ENCODE peak calls at places on chromosomes 2 and 18, in five cellular contexts. One of them, this sample, is unnamed.

GRCh38 chr2:158128168-158128973 is 26.7 kb downstream of the UPP2 start:
- DNase-seq in endothelial cell of umbilical vein: no peak
- DNase-seq in IMR-90: no peak
- DNase-seq in astrocyte: no peak
- DNase-seq in kidney: no peak
- DNase-seq in this sample: no peak

GRCh38 chr2:210003394-210003793 is 956 bp downstream of the RPE start:
- DNase-seq in astrocyte: no peak
- DNase-seq in IMR-90: no peak
- DNase-seq in kidney: no peak
- DNase-seq in endothelial cell of umbilical vein: no peak
- DNase-seq in this sample: no peak

GRCh38 chr18:58226476-58226875 is 182.4 kb downstream of the NEDD4L start:
- DNase-seq in kidney: no peak
- DNase-seq in endothelial cell of umbilical vein: no peak
- DNase-seq in astrocyte: no peak
- DNase-seq in IMR-90: no peak
- DNase-seq in this sample: no peak

GRCh38 chr18:6521804-6522418 is 107.2 kb upstream of the L3MBTL4 start:
- DNase-seq in endothelial cell of umbilical vein: peak; percentile 52
- DNase-seq in IMR-90: peak; percentile 47
- DNase-seq in astrocyte: peak; percentile 8
- DNase-seq in kidney: no peak
- DNase-seq in this sample: peak; percentile 21

GRCh38 chr2:218397502-218398436 is 1.9 kb upstream of the CTDSP1 start:
- DNase-seq in astrocyte: peak; percentile 80
- DNase-seq in endothelial cell of umbilical vein: peak; percentile 57
- DNase-seq in kidney: peak; percentile 94
- DNase-seq in IMR-90: peak; percentile 60
- DNase-seq in this sample: no peak

GRCh38 chr18:55950379-55951166 is 362.6 kb upstream of the TCF4 start:
- DNase-seq in IMR-90: no peak
- DNase-seq in kidney: peak; percentile 30
- DNase-seq in astrocyte: no peak
- DNase-seq in endothelial cell of umbilical vein: no peak
- DNase-seq in this sample: no peak

GRCh38 chr2:393711-394696 is 106.1 kb upstream of the ALKAL2 start:
- DNase-seq in astrocyte: peak; percentile 66
- DNase-seq in endothelial cell of umbilical vein: no peak
- DNase-seq in kidney: peak; percentile 86
- DNase-seq in IMR-90: no peak
- DNase-seq in this sample: peak; percentile 57

GRCh38 chr2:238615187-238615586 is 188.5 kb downstream of the ASB1 start:
- DNase-seq in IMR-90: no peak
- DNase-seq in endothelial cell of umbilical vein: no peak
- DNase-seq in kidney: no peak
- DNase-seq in astrocyte: no peak
- DNase-seq in this sample: no peak

GRCh38 chr2:71148506-71149063 is 18.2 kb downstream of the MPHOSPH10 start:
- DNase-seq in endothelial cell of umbilical vein: no peak
- DNase-seq in astrocyte: no peak
- DNase-seq in IMR-90: no peak
- DNase-seq in kidney: no peak
- DNase-seq in this sample: no peak

GRCh38 chr2:20398956-20399567 is 47.8 kb upstream of the RHOB start:
- DNase-seq in endothelial cell of umbilical vein: no peak
- DNase-seq in IMR-90: peak; percentile 68
- DNase-seq in kidney: no peak
- DNase-seq in astrocyte: no peak
- DNase-seq in this sample: no peak

GRCh38 chr2:169478339-169478738 is 955 bp upstream of the BBS5 start:
- DNase-seq in endothelial cell of umbilical vein: peak; percentile 80
- DNase-seq in IMR-90: peak; percentile 58
- DNase-seq in kidney: no peak
- DNase-seq in astrocyte: peak; percentile 27
- DNase-seq in this sample: no peak

GRCh38 chr2:30653847-30654246 is 153.4 kb downstream of the CAPN13 start:
- DNase-seq in astrocyte: peak; percentile 77
- DNase-seq in endothelial cell of umbilical vein: no peak
- DNase-seq in kidney: no peak
- DNase-seq in IMR-90: peak; percentile 78
- DNase-seq in this sample: no peak

GRCh38 chr2:163467206-163467605 is 268.6 kb downstream of the FIGN start:
- DNase-seq in astrocyte: peak; percentile 4
- DNase-seq in IMR-90: no peak
- DNase-seq in endothelial cell of umbilical vein: no peak
- DNase-seq in kidney: no peak
- DNase-seq in this sample: no peak

GRCh38 chr18:46213295-46213694 is 109.1 kb downstream of the HAUS1 start:
- DNase-seq in endothelial cell of umbilical vein: peak; percentile 32
- DNase-seq in IMR-90: no peak
- DNase-seq in kidney: no peak
- DNase-seq in astrocyte: no peak
- DNase-seq in this sample: no peak

GRCh38 chr2:111198701-111199100 is 78.0 kb downstream of the BCL2L11 start:
- DNase-seq in kidney: no peak
- DNase-seq in astrocyte: no peak
- DNase-seq in endothelial cell of umbilical vein: no peak
- DNase-seq in IMR-90: no peak
- DNase-seq in this sample: no peak

GRCh38 chr2:29389686-29390085 is 274.5 kb downstream of the CLIP4 start:
- DNase-seq in IMR-90: no peak
- DNase-seq in endothelial cell of umbilical vein: no peak
- DNase-seq in kidney: no peak
- DNase-seq in astrocyte: no peak
- DNase-seq in this sample: no peak

GRCh38 chr2:43345391-43345813 is 119.0 kb upstream of the ZFP36L2 start:
- DNase-seq in IMR-90: no peak
- DNase-seq in kidney: no peak
- DNase-seq in endothelial cell of umbilical vein: peak; percentile 36
- DNase-seq in astrocyte: peak; percentile 47
- DNase-seq in this sample: no peak

GRCh38 chr2:132797551-132797950 is 127.5 kb upstream of the LYPD1 start:
- DNase-seq in kidney: no peak
- DNase-seq in endothelial cell of umbilical vein: no peak
- DNase-seq in IMR-90: peak; percentile 91
- DNase-seq in astrocyte: peak; percentile 78
- DNase-seq in this sample: no peak

GRCh38 chr2:240635998-240636547 is 10.8 kb downstream of the GPR35 start:
- DNase-seq in IMR-90: no peak
- DNase-seq in kidney: no peak
- DNase-seq in endothelial cell of umbilical vein: no peak
- DNase-seq in astrocyte: no peak
- DNase-seq in this sample: no peak

GRCh38 chr2:15302154-15302553 is 259.0 kb downstream of the NBAS start:
- DNase-seq in kidney: no peak
- DNase-seq in astrocyte: peak; percentile 34
- DNase-seq in IMR-90: peak; percentile 74
- DNase-seq in endothelial cell of umbilical vein: no peak
- DNase-seq in this sample: no peak

GRCh38 chr18:3329871-3330270 is 67.9 kb downstream of the MYL12B start:
- DNase-seq in endothelial cell of umbilical vein: no peak
- DNase-seq in astrocyte: no peak
- DNase-seq in kidney: no peak
- DNase-seq in IMR-90: no peak
- DNase-seq in this sample: no peak

GRCh38 chr18:10455726-10456453 is 1.5 kb downstream of the APCDD1 start:
- DNase-seq in endothelial cell of umbilical vein: no peak
- DNase-seq in IMR-90: no peak
- DNase-seq in astrocyte: no peak
- DNase-seq in kidney: no peak
- DNase-seq in this sample: no peak

GRCh38 chr2:135733045-135733444 is 8.6 kb upstream of the UBXN4 start:
- DNase-seq in endothelial cell of umbilical vein: no peak
- DNase-seq in astrocyte: no peak
- DNase-seq in kidney: no peak
- DNase-seq in IMR-90: no peak
- DNase-seq in this sample: no peak

GRCh38 chr18:56221195-56222065 is 417.0 kb downstream of the TXNL1 start:
- DNase-seq in kidney: no peak
- DNase-seq in IMR-90: no peak
- DNase-seq in endothelial cell of umbilical vein: no peak
- DNase-seq in astrocyte: no peak
- DNase-seq in this sample: no peak

GRCh38 chr2:55875434-55876135 is 48.0 kb downstream of the EFEMP1 start:
- DNase-seq in astrocyte: peak; percentile 92
- DNase-seq in endothelial cell of umbilical vein: peak; percentile 21
- DNase-seq in kidney: no peak
- DNase-seq in IMR-90: peak; percentile 81
- DNase-seq in this sample: no peak

GRCh38 chr2:60468390-60469085 is 84.9 kb downstream of the BCL11A start:
- DNase-seq in endothelial cell of umbilical vein: no peak
- DNase-seq in kidney: no peak
- DNase-seq in astrocyte: peak; percentile 26
- DNase-seq in IMR-90: peak; percentile 57
- DNase-seq in this sample: no peak

GRCh38 chr2:43169091-43169936 is 57.1 kb downstream of the ZFP36L2 start:
- DNase-seq in astrocyte: no peak
- DNase-seq in kidney: peak; percentile 94
- DNase-seq in IMR-90: no peak
- DNase-seq in endothelial cell of umbilical vein: no peak
- DNase-seq in this sample: peak; percentile 62

GRCh38 chr2:241884951-241885700 is 15.6 kb downstream of the RTP5 start:
- DNase-seq in endothelial cell of umbilical vein: no peak
- DNase-seq in IMR-90: no peak
- DNase-seq in astrocyte: no peak
- DNase-seq in kidney: peak; percentile 62
- DNase-seq in this sample: no peak

GRCh38 chr2:121906170-121906569 is 150.7 kb downstream of the TSN start:
- DNase-seq in kidney: no peak
- DNase-seq in IMR-90: no peak
- DNase-seq in endothelial cell of umbilical vein: no peak
- DNase-seq in astrocyte: no peak
- DNase-seq in this sample: no peak

GRCh38 chr2:36705326-36706020 is 9.0 kb downstream of the VIT start:
- DNase-seq in IMR-90: no peak
- DNase-seq in endothelial cell of umbilical vein: no peak
- DNase-seq in kidney: no peak
- DNase-seq in astrocyte: no peak
- DNase-seq in this sample: no peak

GRCh38 chr2:173792166-173792565 is 173.0 kb downstream of the SP3 start:
- DNase-seq in astrocyte: no peak
- DNase-seq in IMR-90: no peak
- DNase-seq in kidney: no peak
- DNase-seq in endothelial cell of umbilical vein: peak; percentile 2
- DNase-seq in this sample: no peak

GRCh38 chr2:64941751-64942150 is 47.4 kb upstream of the SLC1A4 start:
- DNase-seq in kidney: no peak
- DNase-seq in endothelial cell of umbilical vein: no peak
- DNase-seq in astrocyte: no peak
- DNase-seq in IMR-90: no peak
- DNase-seq in this sample: no peak

GRCh38 chr2:156918410-156918809 is 339.1 kb upstream of the GALNT5 start:
- DNase-seq in astrocyte: peak; percentile 42
- DNase-seq in IMR-90: peak; percentile 18
- DNase-seq in kidney: no peak
- DNase-seq in endothelial cell of umbilical vein: peak; percentile 31
- DNase-seq in this sample: no peak

GRCh38 chr2:112803691-112804521 is 19.6 kb upstream of the IL1A start:
- DNase-seq in kidney: no peak
- DNase-seq in astrocyte: peak; percentile 68
- DNase-seq in endothelial cell of umbilical vein: no peak
- DNase-seq in IMR-90: peak; percentile 94
- DNase-seq in this sample: peak; percentile 88

GRCh38 chr2:136057023-136057801 is 60.7 kb downstream of the CXCR4 start:
- DNase-seq in kidney: no peak
- DNase-seq in astrocyte: no peak
- DNase-seq in endothelial cell of umbilical vein: no peak
- DNase-seq in IMR-90: no peak
- DNase-seq in this sample: no peak

GRCh38 chr2:114685102-114685501 is 242.7 kb downstream of the DPP10 start:
- DNase-seq in endothelial cell of umbilical vein: no peak
- DNase-seq in kidney: no peak
- DNase-seq in IMR-90: no peak
- DNase-seq in astrocyte: no peak
- DNase-seq in this sample: no peak

GRCh38 chr2:114001152-114001551 is 111.3 kb downstream of the ACTR3 start:
- DNase-seq in endothelial cell of umbilical vein: no peak
- DNase-seq in astrocyte: no peak
- DNase-seq in kidney: no peak
- DNase-seq in IMR-90: no peak
- DNase-seq in this sample: no peak

GRCh38 chr18:71673954-71674353 is 870.2 kb downstream of the CBLN2 start:
- DNase-seq in kidney: no peak
- DNase-seq in IMR-90: no peak
- DNase-seq in astrocyte: no peak
- DNase-seq in endothelial cell of umbilical vein: no peak
- DNase-seq in this sample: no peak

GRCh38 chr2:38835015-38835601 is 40.6 kb downstream of the DHX57 start:
- DNase-seq in IMR-90: peak; percentile 28
- DNase-seq in endothelial cell of umbilical vein: peak; percentile 40
- DNase-seq in kidney: no peak
- DNase-seq in astrocyte: no peak
- DNase-seq in this sample: no peak
- TF ChIP-seq CTCF in IMR-90: peak; percentile 50
- TF ChIP-seq CTCF in endothelial cell of umbilical vein: peak; percentile 17
- TF ChIP-seq CTCF in kidney: no peak
- TF ChIP-seq CTCF in astrocyte: peak; percentile 30
- TF ChIP-seq CTCF in this sample: no peak

GRCh38 chr2:227813562-227814353 is at the start of gene CCL20:
- DNase-seq in IMR-90: no peak
- DNase-seq in kidney: no peak
- DNase-seq in endothelial cell of umbilical vein: no peak
- DNase-seq in astrocyte: no peak
- DNase-seq in this sample: no peak
- H3K27ac ChIP-seq in IMR-90: no peak within 1 kb of the TSS
- H3K27ac ChIP-seq in kidney: no peak within 1 kb of the TSS
- H3K27ac ChIP-seq in endothelial cell of umbilical vein: no peak within 1 kb of the TSS
- H3K27ac ChIP-seq in astrocyte: no peak within 1 kb of the TSS
- H3K27ac ChIP-seq in this sample: no peak within 1 kb of the TSS

GRCh38 chr18:36315736-36316135 is 18.2 kb downstream of the FHOD3 start:
- DNase-seq in kidney: peak; percentile 57
- DNase-seq in IMR-90: peak; percentile 63
- DNase-seq in endothelial cell of umbilical vein: no peak
- DNase-seq in astrocyte: peak; percentile 80
- DNase-seq in this sample: no peak
- H3K9ac ChIP-seq in kidney: no peak overlapping the region
- H3K9ac ChIP-seq in IMR-90: no peak overlapping the region
- H3K9ac ChIP-seq in endothelial cell of umbilical vein: no peak overlapping the region
- H3K9ac ChIP-seq in astrocyte: peak overlapping the region; percentile 73
- H3K9ac ChIP-seq in this sample: no peak overlapping the region

GRCh38 chr2:233385489-233386044 is 31.3 kb downstream of the DGKD start:
- DNase-seq in kidney: no peak
- DNase-seq in IMR-90: no peak
- DNase-seq in astrocyte: peak; percentile 18
- DNase-seq in endothelial cell of umbilical vein: no peak
- DNase-seq in this sample: no peak

GRCh38 chr2:233386382-233387041 is 32.2 kb downstream of the DGKD start:
- DNase-seq in endothelial cell of umbilical vein: peak; percentile 20
- DNase-seq in astrocyte: peak; percentile 54
- DNase-seq in IMR-90: peak; percentile 51
- DNase-seq in kidney: peak; percentile 60
- DNase-seq in this sample: no peak

GRCh38 chr2:233384017-233384416 is 29.7 kb downstream of the DGKD start:
- DNase-seq in IMR-90: no peak
- DNase-seq in astrocyte: no peak
- DNase-seq in endothelial cell of umbilical vein: no peak
- DNase-seq in kidney: no peak
- DNase-seq in this sample: no peak

GRCh38 chr2:233387225-233387624 is 32.9 kb downstream of the DGKD start:
- DNase-seq in IMR-90: no peak
- DNase-seq in endothelial cell of umbilical vein: no peak
- DNase-seq in astrocyte: no peak
- DNase-seq in kidney: no peak
- DNase-seq in this sample: no peak

GRCh38 chr2:233384811-233385488 is 30.7 kb downstream of the DGKD start:
- DNase-seq in kidney: no peak
- DNase-seq in astrocyte: no peak
- DNase-seq in endothelial cell of umbilical vein: no peak
- DNase-seq in IMR-90: no peak
- DNase-seq in this sample: peak; percentile 9
- TF ChIP-seq CTCF in kidney: no peak
- TF ChIP-seq CTCF in astrocyte: no peak
- TF ChIP-seq CTCF in endothelial cell of umbilical vein: no peak
- TF ChIP-seq CTCF in IMR-90: no peak
- TF ChIP-seq CTCF in this sample: no peak

This sample was measured in keratinocyte.